ENCODE peak calls at places on chromosomes 11 and 22, in four cellular contexts. I is choroid plexus epithelial cell, B is PC-9, M is left ventricle myocardium inferior. C is an unnamed sample.
A peak's percentile ranks its signal among the peaks of the same experiment; 100 is the strongest.

GRCh38 chr22:17717708-17718107 is 56.6 kb downstream of the BID start:
- DNase-seq in I (peak; percentile 66), B (no peak), M (no peak), C (no peak)

GRCh38 chr22:41237707-41238569 is 2.8 kb downstream of the CHADL start:
- DNase-seq in I (peak; percentile 29), B (peak; percentile 82), M (peak; percentile 76), C (peak; percentile 22)

GRCh38 chr11:80241766-80242165 is 800.9 kb upstream of the TENM4 start:
- DNase-seq in I (peak; percentile 55), B (no peak), M (no peak), C (no peak)

GRCh38 chr11:20060180-20060579 is 100.1 kb downstream of the DBX1 start:
- DNase-seq in I (no peak), B (no peak), M (no peak), C (no peak)

GRCh38 chr11:11476499-11476898 is 123.4 kb upstream of the CSNK2A3 start:
- DNase-seq in I (no peak), B (no peak), M (no peak), C (no peak)

GRCh38 chr11:126359431-126360048 is 4.1 kb downstream of the ST3GAL4 start:
- DNase-seq in I (peak; percentile 83), B (no peak), M (peak; percentile 82), C (peak; percentile 33)

GRCh38 chr11:130133716-130134115 is 25.9 kb upstream of the ST14 start:
- DNase-seq in I (no peak), B (no peak), M (no peak), C (no peak)

GRCh38 chr11:123407124-123407995 is 22.7 kb upstream of the GRAMD1B start:
- DNase-seq in I (peak; percentile 86), B (peak; percentile 60), M (peak; percentile 43), C (peak; percentile 71)

GRCh38 chr11:17496406-17496805 is 19.8 kb upstream of the ABCC8 start:
- DNase-seq in I (peak; percentile 30), B (no peak), M (no peak), C (no peak)

GRCh38 chr11:3641701-3642070 is at the start of gene ART5:
- DNase-seq in I (no peak), B (no peak), M (no peak), C (no peak)
- H3K4me3 ChIP-seq in I (peak within 1 kb of the TSS; percentile 62), B (peak within 1 kb of the TSS; percentile 55), M (peak within 1 kb of the TSS; percentile 81), C (peak within 1 kb of the TSS; percentile 48)

GRCh38 chr11:107017104-107017432 is 1.2 kb downstream of the GUCY1A2 start:
- DNase-seq in I (peak; percentile 10), B (no peak), M (no peak), C (no peak)
- H3K4me3 ChIP-seq in I (no peak overlapping the region), B (peak overlapping the region; percentile 43), M (peak overlapping the region; percentile 67), C (peak overlapping the region; percentile 45)

GRCh38 chr11:25981998-25982397 is 349.9 kb upstream of the ANO3 start:
- DNase-seq in I (peak; percentile 89), B (peak; percentile 4), M (no peak), C (peak; percentile 71)
- H3K4me3 ChIP-seq in I (no peak overlapping the region), B (no peak overlapping the region), M (no peak overlapping the region), C (no peak overlapping the region)

DNA sequence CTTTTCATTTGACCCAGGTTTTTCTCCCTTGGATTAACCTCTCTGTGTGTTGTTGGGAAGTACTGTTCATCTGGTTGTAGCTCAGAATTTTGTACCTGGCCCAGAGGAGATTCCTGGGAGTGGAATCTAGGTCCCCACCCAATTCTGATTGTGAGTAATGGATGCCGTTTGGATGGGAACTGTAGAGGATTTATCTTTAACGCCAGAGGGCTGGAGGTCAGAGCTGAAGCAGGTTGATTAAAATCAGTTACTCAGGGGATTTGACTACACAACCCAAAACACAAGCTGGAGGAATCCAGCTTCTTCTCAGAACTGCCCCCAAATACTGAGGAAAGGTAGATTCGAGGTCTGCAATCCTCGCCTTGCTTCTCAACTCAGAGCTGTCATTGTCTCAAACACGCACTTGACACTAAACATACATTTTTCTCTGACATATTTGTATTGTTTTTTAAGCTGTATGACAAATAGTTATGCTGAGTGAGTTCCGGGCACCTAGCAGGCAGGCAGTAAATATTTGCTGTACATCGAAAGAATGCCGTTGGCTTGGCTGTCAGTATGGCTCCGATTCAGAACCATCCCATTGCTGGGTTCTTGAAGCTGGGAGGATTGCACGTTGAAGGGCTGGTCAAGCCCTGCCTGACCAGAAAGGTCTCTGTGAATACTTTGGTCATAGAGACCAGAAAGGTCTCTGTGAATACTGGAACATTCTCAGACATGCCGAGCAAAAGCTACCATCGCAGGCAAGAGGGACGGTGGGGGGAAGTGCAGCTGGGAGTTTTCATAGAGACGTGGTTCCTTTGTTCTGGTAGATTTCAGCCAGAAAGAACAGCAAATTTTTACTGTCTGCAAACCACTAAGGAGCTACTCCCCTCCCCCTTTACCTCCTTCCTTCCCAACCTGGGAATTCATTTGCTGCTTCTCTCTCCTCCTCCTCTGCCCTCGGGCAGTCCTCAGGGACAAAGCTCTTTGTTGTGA is 202.0 kb upstream of the SORL1-AS1 start:
- DNase-seq in I (peak; percentile 47), B (peak; percentile 8), M (no peak), C (no peak)
- H3K4me3 ChIP-seq in I (peak overlapping the region; percentile 55), B (peak overlapping the region; percentile 60), M (peak overlapping the region; percentile 66), C (peak overlapping the region; percentile 51)

GRCh38 chr11:68032997-68033707 is 2.7 kb downstream of the NDUFS8 start:
- DNase-seq in I (no peak), B (no peak), M (no peak), C (no peak)

GRCh38 chr11:68033708-68034045 is 3.2 kb downstream of the NDUFS8 start:
- DNase-seq in I (no peak), B (no peak), M (peak; percentile 71), C (no peak)

GRCh38 chr11:68030318-68031135 is at the start of gene NDUFS8:
- DNase-seq in I (peak; percentile 99), B (peak; percentile 96), M (peak; percentile 98), C (peak; percentile 100)

GRCh38 chr11:68031136-68031459 is 617 bp downstream of the NDUFS8 start:
- DNase-seq in I (peak; percentile 45), B (no peak), M (no peak), C (no peak)

GRCh38 chr11:68032003-68032402 is 1.5 kb downstream of the NDUFS8 start:
- DNase-seq in I (no peak), B (no peak), M (no peak), C (no peak)
- H3K4me3 ChIP-seq in I (no peak overlapping the region), B (peak overlapping the region; percentile 91), M (peak overlapping the region; percentile 89), C (no peak overlapping the region)

DNA sequence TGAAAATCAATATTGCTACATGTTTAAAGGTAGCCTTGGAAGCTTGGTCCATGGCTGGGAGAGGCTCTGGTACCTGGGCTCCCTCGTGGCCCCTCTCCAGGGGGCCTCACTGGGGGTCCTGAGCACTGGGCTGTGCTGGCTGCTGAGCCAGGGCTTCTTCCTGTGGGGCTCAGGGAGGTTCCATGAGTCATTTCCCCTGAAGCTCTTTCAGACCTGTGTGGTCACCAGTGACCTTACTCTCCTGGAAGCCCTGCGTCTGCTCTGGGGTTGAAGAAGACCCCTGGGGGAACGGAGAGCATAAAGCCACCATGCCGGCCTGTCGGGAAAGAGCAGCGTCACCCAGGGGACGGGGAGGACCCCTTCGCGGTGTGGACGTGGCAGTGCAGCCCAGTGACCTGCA is 389.0 kb downstream of the TBC1D22A start:
- DNase-seq in I (peak; percentile 62), B (peak; percentile 27), M (no peak), C (peak; percentile 52)
- H3K4me3 ChIP-seq in I (no peak overlapping the region), B (no peak overlapping the region), M (no peak overlapping the region), C (no peak overlapping the region)

GRCh38 chr22:36453855-36454378 is 27.5 kb downstream of the TXN2 start:
- DNase-seq in I (no peak), B (no peak), M (no peak), C (no peak)
- H3K4me3 ChIP-seq in I (no peak overlapping the region), B (no peak overlapping the region), M (no peak overlapping the region), C (no peak overlapping the region)

GRCh38 chr11:124759268-124760204 is 2.6 kb downstream of the ESAM start:
- DNase-seq in I (no peak), B (no peak), M (peak; percentile 78), C (no peak)
- H3K4me3 ChIP-seq in I (no peak overlapping the region), B (no peak overlapping the region), M (peak overlapping the region; percentile 82), C (no peak overlapping the region)

GRCh38 chr11:109984634-109985289 is 108.4 kb upstream of the ZC3H12C start:
- DNase-seq in I (peak; percentile 20), B (no peak), M (no peak), C (no peak)
- H3K4me3 ChIP-seq in I (no peak overlapping the region), B (no peak overlapping the region), M (no peak overlapping the region), C (no peak overlapping the region)

C was measured in astrocyte of the spinal cord.